ENCODE peak calls at places on chromosomes 3 and 15, in four cellular contexts. I, S, A and R are unnamed samples.

GRCh38 chr3:87332789-87333188 is 56.4 kb upstream of the POU1F1 start:
- DNase-seq in I (no peak), S (no peak), A (no peak), R (no peak)

GRCh38 chr3:182122779-182123178 is 411.1 kb downstream of the SOX2 start:
- DNase-seq in S (no peak), A (no peak), I (no peak), R (no peak)

GRCh38 chr3:157285966-157286365 is 126.0 kb upstream of the CCNL1 start:
- DNase-seq in S (no peak), A (no peak), I (no peak), R (no peak)

GRCh38 chr3:132417695-132418520 is 606 bp downstream of the DNAJC13 start:
- DNase-seq in I (peak; percentile 62), A (peak; percentile 88), S (peak; percentile 43), R (peak; percentile 80)

GRCh38 chr15:43382310-43382709 is 11.4 kb downstream of the TUBGCP4 start:
- DNase-seq in S (no peak), A (no peak), I (no peak), R (no peak)

GRCh38 chr3:119470851-119471250 is 2.1 kb downstream of the POGLUT1 start:
- DNase-seq in S (no peak), A (no peak), I (no peak), R (no peak)

GRCh38 chr3:184359610-184360009 is 1.8 kb downstream of the CLCN2 start:
- DNase-seq in I (no peak), A (no peak), S (no peak), R (no peak)

GRCh38 chr3:73007992-73008712 is 11.5 kb downstream of the PPP4R2 start:
- DNase-seq in S (no peak), I (no peak), A (no peak), R (no peak)

GRCh38 chr3:32257641-32258438 is 19.4 kb downstream of the CMTM8 start:
- DNase-seq in I (peak; percentile 90), S (no peak), A (no peak), R (no peak)

GRCh38 chr15:57031605-57032004 is 113.2 kb downstream of the TCF12 start:
- DNase-seq in A (peak; percentile 9), S (peak; percentile 50), I (no peak), R (peak; percentile 60)

GRCh38 chr15:92655178-92655995 is at the start of gene FAM174B:
- DNase-seq in A (no peak), S (no peak), I (peak; percentile 53), R (peak; percentile 87)

GRCh38 chr3:18946524-18946923 is 201.8 kb upstream of the KCNH8 start:
- DNase-seq in A (peak; percentile 63), S (no peak), I (peak; percentile 52), R (peak; percentile 60)

GRCh38 chr3:56985460-56986327 is 74.8 kb upstream of the SPATA12 start:
- DNase-seq in A (peak; percentile 62), S (no peak), I (no peak), R (no peak)
- TF ChIP-seq CTCF in A (no peak), S (no peak), I (no peak), R (peak; percentile 13)

DNA sequence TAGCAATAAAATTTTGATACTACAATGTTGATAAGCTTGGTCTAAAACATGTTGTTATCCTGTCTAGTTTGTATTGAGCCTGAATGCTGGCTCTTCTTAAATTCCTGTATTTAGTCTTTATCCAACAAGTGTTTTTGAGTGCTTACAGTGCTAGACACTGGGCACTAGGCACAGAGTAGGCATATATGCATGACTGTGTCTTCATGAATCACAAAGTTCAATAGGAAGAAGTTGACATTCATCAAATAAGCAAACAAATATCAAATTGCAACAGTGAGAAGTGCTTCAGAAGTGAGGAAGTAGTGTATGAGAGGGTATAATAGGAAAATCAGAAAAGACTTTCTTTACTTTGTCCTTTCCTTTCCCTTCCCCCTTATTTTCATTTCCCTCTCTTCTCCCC is 6.8 kb downstream of the CD96 start:
- DNase-seq in S (no peak), A (no peak), I (peak; percentile 88), R (no peak)
- H3K4me3 ChIP-seq in S (no peak overlapping the region), A (no peak overlapping the region), I (peak overlapping the region; percentile 28), R (no peak overlapping the region)

DNA sequence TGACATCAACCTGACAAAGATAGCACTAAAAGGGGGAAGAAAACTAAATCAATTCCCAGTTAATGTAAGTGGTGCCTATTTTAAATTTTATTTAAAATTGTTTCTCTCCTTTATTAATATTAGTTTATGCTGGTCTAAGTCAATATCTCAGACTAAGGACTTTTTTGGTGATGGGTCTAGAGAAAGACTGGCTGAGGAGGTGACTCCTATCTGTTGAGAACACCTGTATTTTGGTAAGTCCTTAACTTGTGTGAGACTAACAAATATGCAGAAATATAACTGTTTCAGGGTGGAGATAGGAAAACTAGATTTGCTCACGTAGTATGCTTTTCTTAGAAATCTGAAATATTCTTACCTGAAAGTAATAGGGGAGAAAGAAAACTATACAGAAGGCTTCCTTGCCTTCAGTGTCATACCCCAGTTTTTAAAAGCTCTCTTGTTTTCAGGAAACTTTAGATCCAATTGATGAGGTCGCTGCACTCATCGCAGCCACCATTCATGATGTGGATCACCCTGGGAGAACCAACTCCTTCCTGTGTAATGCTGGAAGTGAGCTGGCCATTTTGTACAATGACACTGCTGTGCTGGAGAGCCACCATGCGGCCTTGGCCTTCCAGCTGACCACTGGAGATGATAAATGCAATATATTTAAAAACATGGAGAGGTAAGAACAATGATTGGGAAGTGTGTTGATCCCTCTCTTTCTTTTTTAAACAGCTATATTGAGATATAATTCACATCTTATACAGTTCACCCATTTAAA is 138.9 kb downstream of the PDE8A start:
- DNase-seq in A (no peak), S (no peak), I (no peak), R (no peak)
- TF ChIP-seq CTCF in A (no peak), S (no peak), I (no peak), R (no peak)

GRCh38 chr3:99907959-99908544 is 90.4 kb downstream of the CMSS1 start:
- DNase-seq in S (no peak), A (no peak), I (peak; percentile 7), R (no peak)

GRCh38 chr3:99900248-99900647 is 82.6 kb downstream of the CMSS1 start:
- DNase-seq in S (no peak), A (no peak), I (no peak), R (no peak)

GRCh38 chr3:99902091-99902490 is 84.4 kb downstream of the CMSS1 start:
- DNase-seq in A (no peak), S (no peak), I (peak; percentile 70), R (no peak)

GRCh38 chr3:99901200-99901926 is 83.7 kb downstream of the CMSS1 start:
- DNase-seq in A (peak; percentile 22), S (no peak), I (peak; percentile 98), R (no peak)

DNA sequence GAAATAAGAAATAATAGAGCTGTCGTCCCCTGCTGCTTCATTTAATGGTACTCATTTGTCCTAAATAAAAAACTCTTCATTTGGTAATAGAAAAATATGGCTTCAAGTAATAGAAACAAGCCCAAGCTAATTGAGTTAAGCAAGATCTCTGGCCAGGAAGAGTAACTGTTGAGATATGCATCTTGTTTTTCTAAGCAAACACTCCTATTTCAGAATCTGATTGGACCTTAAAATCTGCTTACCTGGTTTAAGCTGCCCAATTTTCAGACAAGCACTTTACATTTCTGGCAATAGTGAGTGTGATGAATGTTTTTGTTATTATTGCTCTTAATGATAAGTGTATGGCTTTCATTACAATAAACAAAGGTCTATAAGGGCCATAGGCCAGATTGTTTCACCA is 86.2 kb downstream of the CMSS1 start:
- DNase-seq in S (no peak), I (peak; percentile 26), A (no peak), R (no peak)
- H3K4me3 ChIP-seq in S (no peak overlapping the region), I (no peak overlapping the region), A (no peak overlapping the region), R (no peak overlapping the region)

GRCh38 chr3:170488802-170489201 is 70.1 kb downstream of the CLDN11 start:
- DNase-seq in S (no peak), I (peak; percentile 71), A (no peak), R (no peak)
- TF ChIP-seq CTCF in S (peak; percentile 19), I (no peak), A (no peak), R (no peak)